ENCODE peak calls at places on chromosomes 11 and 22, in four cellular contexts. W is BE2C; T is kidney epithelial cell; C is Jurkat, Clone E6-1. R is an unnamed sample.

GRCh38 chr11:62193954-62194353 is 3.9 kb downstream of the SCGB1D1 start:
- DNase-seq in T (no peak), C (no peak), W (no peak), R (no peak)

GRCh38 chr11:6303657-6304056 is 16.6 kb downstream of the CAVIN3 start:
- DNase-seq in W (no peak), T (no peak), C (no peak), R (no peak)

GRCh38 chr22:26995222-26995621 is 337.8 kb downstream of the MIAT start:
- DNase-seq in C (no peak), W (no peak), T (no peak), R (no peak)

GRCh38 chr11:119366690-119367620 is 14.5 kb downstream of the USP2 start:
- DNase-seq in T (no peak), C (no peak), W (no peak), R (no peak)

GRCh38 chr22:17403906-17404305 is 34.6 kb downstream of the CECR2 start:
- DNase-seq in T (no peak), W (no peak), C (no peak), R (no peak)

GRCh38 chr22:33025675-33026074 is 32.5 kb downstream of the SYN3 start:
- DNase-seq in C (no peak), W (no peak), T (no peak), R (no peak)

GRCh38 chr11:97909544-97910394 is 1111.0 kb upstream of the CNTN5 start:
- DNase-seq in C (no peak), T (no peak), W (no peak), R (peak; percentile 59)

GRCh38 chr11:65072631-65072966 is 11.2 kb downstream of the CDCA5 start:
- DNase-seq in W (no peak), C (no peak), T (no peak), R (no peak)

GRCh38 chr11:58958500-58958899 is 19.2 kb downstream of the GLYATL1 start:
- DNase-seq in W (peak; percentile 9), T (no peak), C (peak; percentile 45), R (no peak)

GRCh38 chr11:117315285-117316196 is 515 bp downstream of the BACE1 start:
- DNase-seq in W (peak; percentile 16), C (no peak), T (no peak), R (no peak)

GRCh38 chr11:74341926-74342325 is 30.5 kb upstream of the P4HA3 start:
- DNase-seq in W (no peak), T (no peak), C (no peak), R (no peak)

GRCh38 chr11:16981651-16982194 is 32.5 kb downstream of the PLEKHA7 start:
- DNase-seq in C (no peak), T (peak; percentile 70), W (no peak), R (peak; percentile 93)

GRCh38 chr11:2932850-2933251 is 3.6 kb upstream of the PHLDA2 start:
- DNase-seq in W (no peak), T (no peak), C (no peak), R (no peak)

GRCh38 chr11:1641096-1641495 is 11.5 kb downstream of the KRTAP5-5 start:
- DNase-seq in C (no peak), T (no peak), W (no peak), R (no peak)

GRCh38 chr11:120012245-120012644 is 125.7 kb downstream of the TRIM29 start:
- DNase-seq in C (no peak), W (no peak), T (no peak), R (no peak)

GRCh38 chr11:61791737-61792309 is 576 bp downstream of the TMEM258 start:
- DNase-seq in C (no peak), T (peak; percentile 53), W (peak; percentile 76), R (peak; percentile 94)

GRCh38 chr11:75668508-75669297 is at the start of gene MAP6:
- DNase-seq in T (no peak), C (no peak), W (peak; percentile 64), R (no peak)

GRCh38 chr11:18384157-18384641 is 10.2 kb upstream of the LDHA start:
- DNase-seq in W (peak; percentile 58), T (peak; percentile 84), C (no peak), R (peak; percentile 86)

GRCh38 chr22:33073989-33074391 is 15.8 kb upstream of the SYN3 start:
- DNase-seq in T (no peak), W (no peak), C (no peak), R (no peak)

GRCh38 chr11:111978028-111978771 is 41.1 kb downstream of the DIXDC1 start:
- DNase-seq in T (no peak), C (no peak), W (peak; percentile 66), R (no peak)

GRCh38 chr22:38697055-38697980 is 3.4 kb downstream of the JOSD1 start:
- DNase-seq in C (no peak), W (no peak), T (no peak), R (no peak)

GRCh38 chr22:46003271-46004091 is 26.5 kb upstream of the WNT7B start:
- DNase-seq in W (no peak), C (no peak), T (no peak), R (no peak)

GRCh38 chr11:15607361-15608036 is 492.8 kb downstream of the INSC start:
- DNase-seq in C (no peak), W (no peak), T (no peak), R (no peak)

GRCh38 chr22:22928666-22929380 is 41.2 kb downstream of the IGLL5 start:
- DNase-seq in T (no peak), C (no peak), W (no peak), R (no peak)

GRCh38 chr11:3920148-3920852 is 64.8 kb downstream of the STIM1 start:
- DNase-seq in W (no peak), C (peak; percentile 54), T (no peak), R (no peak)

GRCh38 chr11:35487532-35488078 is 37.8 kb downstream of the PAMR1 start:
- DNase-seq in C (no peak), W (peak; percentile 54), T (no peak), R (peak; percentile 57)

GRCh38 chr11:64296236-64296635 is 3.9 kb upstream of the CATSPERZ start:
- DNase-seq in T (no peak), W (no peak), C (no peak), R (no peak)

GRCh38 chr11:86954288-86955110 is 696 bp downstream of the FZD4 start:
- DNase-seq in T (no peak), W (peak; percentile 35), C (no peak), R (no peak)

GRCh38 chr11:74397531-74398243 is 546 bp downstream of the PGM2L1 start:
- DNase-seq in T (no peak), W (no peak), C (peak; percentile 87), R (no peak)

DNA sequence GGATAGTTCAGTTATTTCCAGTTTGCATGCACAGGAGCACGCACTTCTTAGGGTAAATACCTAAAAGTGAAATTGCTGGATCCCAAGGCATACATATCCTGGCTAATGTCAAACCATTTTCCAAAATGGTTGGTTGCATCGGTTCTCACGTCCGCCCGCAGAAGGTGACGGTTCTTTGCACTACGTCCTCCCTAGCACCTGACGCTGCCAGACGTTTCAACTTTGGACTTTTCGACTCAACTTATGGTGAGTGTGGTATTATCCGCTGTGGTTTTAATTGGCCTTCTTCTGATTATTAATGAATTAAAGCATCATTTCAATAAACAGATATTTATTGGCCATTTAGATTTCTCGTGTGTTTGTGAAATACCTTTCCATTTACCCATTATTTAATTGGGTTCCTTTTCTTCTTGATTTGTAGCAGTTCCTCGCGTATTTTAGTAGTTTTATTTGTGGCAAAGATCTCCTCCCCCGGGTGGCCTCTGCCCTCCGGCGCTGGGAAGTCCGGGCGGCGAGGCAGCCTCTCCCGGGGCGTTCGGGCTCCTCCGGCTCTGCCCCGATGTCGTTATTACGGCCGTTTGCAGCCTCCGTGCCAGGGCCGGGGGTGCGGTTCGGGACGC is at the start of gene JHY:
- DNase-seq in T (no peak), W (no peak), C (no peak), R (no peak)
- H3K4me3 ChIP-seq in T (peak within 1 kb of the TSS; percentile 58), W (no peak within 1 kb of the TSS), C (peak within 1 kb of the TSS; percentile 39), R (peak within 1 kb of the TSS; percentile 59)

DNA sequence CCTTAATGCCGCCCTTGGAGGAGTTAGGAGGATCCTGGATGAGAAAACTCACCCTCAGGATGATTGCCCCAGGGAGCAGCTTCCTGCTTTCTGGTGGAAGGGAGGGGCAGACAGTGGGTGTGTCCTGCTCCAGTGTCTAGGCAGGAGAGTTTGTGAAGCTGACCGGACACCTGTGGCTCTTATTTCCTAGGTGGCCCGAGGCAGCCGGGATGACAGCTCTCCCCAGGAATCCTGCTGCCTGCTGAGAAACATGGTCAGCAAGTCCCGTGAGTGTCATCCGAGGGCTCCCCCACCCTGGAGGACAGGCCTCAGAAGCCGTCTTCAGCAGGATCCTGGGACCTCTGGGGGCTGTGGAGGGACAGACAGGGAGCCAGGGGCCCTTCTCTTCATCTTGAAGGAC is 50.4 kb downstream of the ST3GAL4 start:
- DNase-seq in C (no peak), W (no peak), T (no peak), R (no peak)
- H3K4me3 ChIP-seq in C (no peak overlapping the region), W (no peak overlapping the region), T (no peak overlapping the region), R (no peak overlapping the region)

DNA sequence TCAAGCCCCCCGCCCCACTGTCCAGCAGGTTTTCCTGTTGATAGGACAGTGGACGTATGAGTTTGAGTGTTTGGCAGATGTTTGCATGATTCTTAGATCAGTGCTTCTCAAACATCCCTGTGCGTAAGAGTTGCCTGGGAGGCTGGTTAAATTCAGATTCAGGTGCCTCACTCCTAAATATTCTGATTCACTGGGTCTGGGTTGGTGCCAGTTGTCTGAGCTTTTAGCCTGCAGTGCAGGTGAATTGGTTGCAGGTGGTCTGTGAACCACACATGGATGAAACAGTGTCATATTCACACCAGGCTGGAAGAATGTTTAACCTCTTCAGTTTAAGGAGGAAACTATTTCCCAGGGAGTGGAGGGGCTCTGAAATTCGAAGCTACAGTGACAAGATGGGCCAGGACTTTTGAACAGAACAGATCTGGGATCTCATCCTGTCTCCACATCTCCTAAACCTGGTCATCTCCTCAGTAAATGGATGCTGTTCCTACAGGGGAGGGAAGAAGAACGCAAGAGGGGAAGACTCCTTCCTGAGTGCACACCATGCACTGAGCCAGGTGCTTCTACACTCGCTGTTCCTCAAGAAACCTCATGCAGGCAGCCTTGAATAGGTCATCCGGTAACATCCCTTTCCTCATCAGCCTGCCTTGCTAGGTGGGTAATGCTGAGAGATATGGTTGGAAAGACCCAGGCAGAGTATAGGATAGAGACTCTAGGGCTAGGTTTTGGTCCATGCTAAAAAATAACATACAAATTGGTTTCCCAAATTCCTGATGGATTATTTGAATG is 47.8 kb downstream of the TEAD1 start:
- DNase-seq in W (no peak), T (no peak), C (no peak), R (no peak)
- H3K4me3 ChIP-seq in W (no peak overlapping the region), T (no peak overlapping the region), C (no peak overlapping the region), R (no peak overlapping the region)

GRCh38 chr22:40018051-40018450 is 23.3 kb downstream of the FAM83F start:
- DNase-seq in W (no peak), T (no peak), C (no peak), R (no peak)

GRCh38 chr22:40015346-40015976 is 20.7 kb downstream of the FAM83F start:
- DNase-seq in W (no peak), C (no peak), T (no peak), R (no peak)

GRCh38 chr22:40010752-40011145 is 16.0 kb downstream of the FAM83F start:
- DNase-seq in C (no peak), W (no peak), T (no peak), R (no peak)

GRCh38 chr22:40019100-40019499 is 24.3 kb downstream of the FAM83F start:
- DNase-seq in T (no peak), W (no peak), C (no peak), R (no peak)

DNA sequence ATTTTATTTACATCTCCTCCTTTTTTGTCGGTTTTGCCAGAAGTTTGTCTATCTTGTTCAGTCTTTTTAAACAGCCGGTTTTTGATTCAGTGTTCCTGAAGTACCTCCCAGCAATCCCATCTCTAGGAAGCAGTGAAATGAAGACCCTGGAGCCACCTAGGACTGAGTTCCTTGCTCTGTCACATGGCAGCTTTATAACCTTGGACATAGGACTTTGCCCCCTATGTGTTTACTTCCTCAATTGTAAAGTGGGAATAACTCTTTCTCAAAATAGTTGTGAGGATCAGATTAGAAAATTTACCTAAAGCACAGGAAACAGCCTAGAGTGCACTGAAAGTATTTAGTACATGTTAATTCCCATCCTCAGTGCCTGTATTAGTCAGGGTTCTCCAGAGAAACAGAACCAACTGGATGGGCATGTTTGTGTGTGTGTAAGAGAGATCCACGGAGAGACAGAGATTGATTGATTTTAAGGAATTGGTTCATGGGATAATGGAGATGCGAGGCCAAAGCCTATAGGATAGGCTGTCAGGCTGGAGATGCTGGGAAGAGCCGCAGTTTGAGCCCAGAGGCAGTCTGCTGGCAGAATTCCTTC is 20.0 kb downstream of the FAM83F start:
- DNase-seq in C (no peak), W (no peak), T (no peak), R (no peak)
- H3K4me3 ChIP-seq in C (no peak overlapping the region), W (no peak overlapping the region), T (no peak overlapping the region), R (no peak overlapping the region)

R was measured in astrocyte of the cerebellum.